ENCODE peak calls at places on chromosome 12, in nine cellular contexts. One of them, this sample, is unnamed.

GRCh38 chr12:131834798-131835615 is 6.8 kb downstream of the MMP17 start:
- DNase-seq in foreskin fibroblast: no peak
- DNase-seq in A673: no peak
- DNase-seq in activated B cell treated with CpG ODN at 0.5 μM for 24 hours: no peak
- DNase-seq in thyroid gland: no peak
- DNase-seq in H1: peak; percentile 40
- DNase-seq in stromal cell of bone marrow: no peak
- DNase-seq in iris pigment epithelial cell: no peak
- DNase-seq in adrenal gland: no peak
- DNase-seq in this sample: no peak

GRCh38 chr12:119258149-119258548 is 76.4 kb upstream of the CCDC60 start:
- DNase-seq in foreskin fibroblast: no peak
- DNase-seq in A673: no peak
- DNase-seq in activated B cell treated with CpG ODN at 0.5 μM for 24 hours: no peak
- DNase-seq in thyroid gland: peak; percentile 4
- DNase-seq in H1: no peak
- DNase-seq in stromal cell of bone marrow: no peak
- DNase-seq in iris pigment epithelial cell: no peak
- DNase-seq in adrenal gland: no peak
- DNase-seq in this sample: no peak

GRCh38 chr12:105069936-105070702 is 14.1 kb downstream of the ALDH1L2 start:
- DNase-seq in foreskin fibroblast: no peak
- DNase-seq in A673: no peak
- DNase-seq in activated B cell treated with CpG ODN at 0.5 μM for 24 hours: no peak
- DNase-seq in thyroid gland: no peak
- DNase-seq in H1: no peak
- DNase-seq in stromal cell of bone marrow: no peak
- DNase-seq in iris pigment epithelial cell: no peak
- DNase-seq in adrenal gland: no peak
- DNase-seq in this sample: no peak

GRCh38 chr12:81953541-81953940 is 194.4 kb upstream of the PPFIA2 start:
- DNase-seq in foreskin fibroblast: no peak
- DNase-seq in A673: no peak
- DNase-seq in activated B cell treated with CpG ODN at 0.5 μM for 24 hours: no peak
- DNase-seq in thyroid gland: no peak
- DNase-seq in H1: no peak
- DNase-seq in stromal cell of bone marrow: no peak
- DNase-seq in iris pigment epithelial cell: no peak
- DNase-seq in adrenal gland: no peak
- DNase-seq in this sample: no peak

GRCh38 chr12:79420146-79420618 is 270.6 kb downstream of the PAWR start:
- DNase-seq in foreskin fibroblast: peak; percentile 86
- DNase-seq in A673: peak; percentile 37
- DNase-seq in activated B cell treated with CpG ODN at 0.5 μM for 24 hours: no peak
- DNase-seq in thyroid gland: peak; percentile 4
- DNase-seq in H1: no peak
- DNase-seq in stromal cell of bone marrow: peak; percentile 84
- DNase-seq in iris pigment epithelial cell: peak; percentile 97
- DNase-seq in adrenal gland: no peak
- DNase-seq in this sample: no peak

GRCh38 chr12:55036326-55036725 is 16.6 kb downstream of the NEUROD4 start:
- DNase-seq in foreskin fibroblast: no peak
- DNase-seq in A673: no peak
- DNase-seq in activated B cell treated with CpG ODN at 0.5 μM for 24 hours: no peak
- DNase-seq in thyroid gland: no peak
- DNase-seq in H1: no peak
- DNase-seq in stromal cell of bone marrow: no peak
- DNase-seq in iris pigment epithelial cell: no peak
- DNase-seq in adrenal gland: no peak
- DNase-seq in this sample: no peak

GRCh38 chr12:8146416-8146771 is 10.4 kb upstream of the ZNF705A start:
- DNase-seq in foreskin fibroblast: no peak
- DNase-seq in A673: no peak
- DNase-seq in activated B cell treated with CpG ODN at 0.5 μM for 24 hours: no peak
- DNase-seq in thyroid gland: no peak
- DNase-seq in H1: no peak
- DNase-seq in stromal cell of bone marrow: no peak
- DNase-seq in iris pigment epithelial cell: no peak
- DNase-seq in adrenal gland: no peak
- DNase-seq in this sample: no peak

GRCh38 chr12:96908170-96908675 is 1.2 kb downstream of the NEDD1 start:
- DNase-seq in foreskin fibroblast: no peak
- DNase-seq in A673: no peak
- DNase-seq in activated B cell treated with CpG ODN at 0.5 μM for 24 hours: no peak
- DNase-seq in thyroid gland: no peak
- DNase-seq in H1: no peak
- DNase-seq in stromal cell of bone marrow: no peak
- DNase-seq in iris pigment epithelial cell: no peak
- DNase-seq in adrenal gland: no peak
- DNase-seq in this sample: no peak

GRCh38 chr12:17976202-17976601 is 113.8 kb downstream of the RERGL start:
- DNase-seq in foreskin fibroblast: no peak
- DNase-seq in A673: peak; percentile 63
- DNase-seq in activated B cell treated with CpG ODN at 0.5 μM for 24 hours: no peak
- DNase-seq in thyroid gland: no peak
- DNase-seq in H1: peak; percentile 61
- DNase-seq in stromal cell of bone marrow: no peak
- DNase-seq in iris pigment epithelial cell: peak; percentile 9
- DNase-seq in adrenal gland: no peak
- DNase-seq in this sample: no peak

GRCh38 chr12:128055567-128055966 is 211.4 kb upstream of the TMEM132C start:
- DNase-seq in foreskin fibroblast: no peak
- DNase-seq in A673: no peak
- DNase-seq in activated B cell treated with CpG ODN at 0.5 μM for 24 hours: no peak
- DNase-seq in thyroid gland: no peak
- DNase-seq in H1: peak; percentile 51
- DNase-seq in stromal cell of bone marrow: no peak
- DNase-seq in iris pigment epithelial cell: no peak
- DNase-seq in adrenal gland: no peak
- DNase-seq in this sample: no peak

GRCh38 chr12:49587174-49587908 is 18.1 kb downstream of the FAM186B start:
- DNase-seq in foreskin fibroblast: no peak
- DNase-seq in A673: no peak
- DNase-seq in activated B cell treated with CpG ODN at 0.5 μM for 24 hours: no peak
- DNase-seq in thyroid gland: no peak
- DNase-seq in H1: no peak
- DNase-seq in stromal cell of bone marrow: no peak
- DNase-seq in iris pigment epithelial cell: no peak
- DNase-seq in adrenal gland: no peak
- DNase-seq in this sample: no peak

GRCh38 chr12:116381744-116382455 is 104.4 kb upstream of the MED13L start:
- DNase-seq in foreskin fibroblast: peak; percentile 97
- DNase-seq in A673: peak; percentile 85
- DNase-seq in activated B cell treated with CpG ODN at 0.5 μM for 24 hours: no peak
- DNase-seq in thyroid gland: no peak
- DNase-seq in H1: peak; percentile 65
- DNase-seq in stromal cell of bone marrow: peak; percentile 94
- DNase-seq in iris pigment epithelial cell: peak; percentile 97
- DNase-seq in adrenal gland: no peak
- DNase-seq in this sample: no peak

GRCh38 chr12:101697930-101698781 is 716 bp downstream of the CHPT1 start:
- DNase-seq in foreskin fibroblast: peak; percentile 29
- DNase-seq in A673: no peak
- DNase-seq in activated B cell treated with CpG ODN at 0.5 μM for 24 hours: no peak
- DNase-seq in thyroid gland: peak; percentile 83
- DNase-seq in H1: no peak
- DNase-seq in stromal cell of bone marrow: no peak
- DNase-seq in iris pigment epithelial cell: peak; percentile 45
- DNase-seq in adrenal gland: peak; percentile 74
- DNase-seq in this sample: no peak

GRCh38 chr12:3534511-3534910 is 43.5 kb downstream of the PRMT8 start:
- DNase-seq in foreskin fibroblast: no peak
- DNase-seq in A673: no peak
- DNase-seq in activated B cell treated with CpG ODN at 0.5 μM for 24 hours: no peak
- DNase-seq in thyroid gland: peak; percentile 56
- DNase-seq in H1: peak; percentile 19
- DNase-seq in stromal cell of bone marrow: no peak
- DNase-seq in iris pigment epithelial cell: no peak
- DNase-seq in adrenal gland: no peak
- DNase-seq in this sample: no peak

GRCh38 chr12:96698965-96699364 is 208.1 kb upstream of the NEDD1 start:
- DNase-seq in foreskin fibroblast: no peak
- DNase-seq in A673: no peak
- DNase-seq in activated B cell treated with CpG ODN at 0.5 μM for 24 hours: no peak
- DNase-seq in thyroid gland: no peak
- DNase-seq in H1: no peak
- DNase-seq in stromal cell of bone marrow: no peak
- DNase-seq in iris pigment epithelial cell: no peak
- DNase-seq in adrenal gland: no peak
- DNase-seq in this sample: no peak

This sample was measured in memory B cell.